ENCODE peak calls at places on chromosomes 12 and 14, in seven cellular contexts. F is left cardiac atrium; P is naive thymus-derived CD4-positive, alpha-beta T cell; O is naive thymus-derived CD8-positive, alpha-beta T cell; C is BE2C; Y is CD4-positive, alpha-beta T cell; J is HS-27A. G is an unnamed sample.
A peak's percentile ranks its signal among the peaks of the same experiment; 100 is the strongest.

GRCh38 chr12:132529899-132530298 is 39.9 kb downstream of the FBRSL1 start:
- DNase-seq in F (no peak), C (no peak), J (no peak), O (no peak), P (no peak), Y (no peak), G (no peak)

GRCh38 chr12:113855998-113856397 is 110.1 kb downstream of the RBM19 start:
- DNase-seq in O (no peak), C (no peak), P (no peak), F (peak; percentile 61), Y (no peak), J (no peak), G (no peak)

GRCh38 chr12:132398386-132398991 is 69.1 kb upstream of the GALNT9 start:
- DNase-seq in Y (no peak), F (no peak), J (no peak), O (no peak), P (no peak), C (no peak), G (no peak)

GRCh38 chr12:2064078-2064507 is 11.3 kb downstream of the CACNA1C start:
- DNase-seq in J (no peak), C (no peak), Y (no peak), F (no peak), O (no peak), P (peak; percentile 26), G (no peak)

GRCh38 chr12:11652351-11653040 is 3.0 kb downstream of the ETV6 start:
- DNase-seq in P (no peak), C (no peak), F (peak; percentile 29), O (no peak), Y (no peak), J (no peak), G (no peak)

GRCh38 chr12:127383281-127383680 is 883.7 kb upstream of the TMEM132C start:
- DNase-seq in F (no peak), P (no peak), J (no peak), C (no peak), O (no peak), Y (no peak), G (no peak)

GRCh38 chr12:87283111-87283510 is 746.1 kb downstream of the C12orf50 start:
- DNase-seq in O (no peak), C (peak; percentile 40), Y (no peak), P (no peak), F (no peak), J (no peak), G (no peak)

GRCh38 chr12:85206543-85206942 is 73.5 kb upstream of the ALX1 start:
- DNase-seq in C (no peak), J (no peak), P (no peak), O (no peak), Y (no peak), F (no peak), G (no peak)

GRCh38 chr14:22692194-22692593 is 48.0 kb upstream of the OR6J1 start:
- DNase-seq in Y (no peak), O (no peak), J (no peak), P (no peak), C (no peak), F (no peak), G (no peak)

GRCh38 chr12:120972870-120973543 is 5.3 kb upstream of the HNF1A start:
- DNase-seq in Y (no peak), P (no peak), O (no peak), F (no peak), J (no peak), C (no peak), G (no peak)

GRCh38 chr12:29519585-29520182 is 22.2 kb upstream of the OVCH1 start:
- DNase-seq in F (peak; percentile 31), O (peak; percentile 8), J (peak; percentile 63), Y (no peak), P (peak; percentile 22), C (peak; percentile 36), G (no peak)

GRCh38 chr12:57242691-57243454 is 8.1 kb downstream of the STAC3 start:
- DNase-seq in J (no peak), P (peak; percentile 49), F (peak; percentile 62), C (peak; percentile 77), Y (peak; percentile 46), O (peak; percentile 47), G (peak; percentile 48)

GRCh38 chr12:24600559-24600958 is 348.3 kb downstream of the BCAT1 start:
- DNase-seq in C (no peak), F (no peak), O (no peak), P (no peak), Y (no peak), J (no peak), G (no peak)

GRCh38 chr14:91274796-91275195 is 30.3 kb upstream of the GPR68 start:
- DNase-seq in O (no peak), Y (no peak), F (peak; percentile 6), J (no peak), C (no peak), P (no peak), G (no peak)

GRCh38 chr12:92261071-92261470 is 115.4 kb upstream of the BTG1 start:
- DNase-seq in J (no peak), O (no peak), Y (no peak), P (no peak), F (no peak), C (no peak), G (no peak)

GRCh38 chr12:132243596-132244289 is 85.6 kb downstream of the GALNT9 start:
- DNase-seq in C (no peak), Y (no peak), J (no peak), F (no peak), P (no peak), O (no peak), G (no peak)

GRCh38 chr14:23430733-23431105 is 4.7 kb downstream of the MYH7 start:
- DNase-seq in O (no peak), P (no peak), C (peak; percentile 33), J (no peak), F (no peak), Y (no peak), G (no peak)

GRCh38 chr14:21107360-21107781 is 6.5 kb downstream of the TMEM253 start:
- DNase-seq in O (no peak), Y (no peak), J (no peak), P (no peak), C (no peak), F (no peak), G (no peak)

GRCh38 chr14:91059576-91060471 is 617 bp downstream of the RPS6KA5 start:
- DNase-seq in O (peak; percentile 59), J (no peak), Y (peak; percentile 61), P (peak; percentile 69), C (peak; percentile 75), F (peak; percentile 42), G (peak; percentile 30)

GRCh38 chr12:52155048-52155868 is 36.6 kb downstream of the KRT80 start:
- DNase-seq in F (no peak), P (peak; percentile 84), Y (peak; percentile 74), J (no peak), O (peak; percentile 31), C (no peak), G (peak; percentile 59)

GRCh38 chr12:57046947-57047890 is 2.7 kb downstream of the MYO1A start:
- DNase-seq in P (peak; percentile 30), C (no peak), J (no peak), F (no peak), O (no peak), Y (no peak), G (no peak)

GRCh38 chr12:15599266-15600037 is 189.7 kb downstream of the EPS8 start:
- DNase-seq in J (peak; percentile 59), P (no peak), F (peak; percentile 39), O (no peak), C (no peak), Y (no peak), G (no peak)

GRCh38 chr12:104356231-104357115 is 52.9 kb downstream of the EID3 start:
- DNase-seq in O (no peak), J (no peak), P (no peak), C (peak; percentile 19), F (no peak), Y (no peak), G (no peak)

GRCh38 chr14:24944800-24945199 is 105.1 kb downstream of the STXBP6 start:
- DNase-seq in C (no peak), Y (no peak), F (no peak), O (no peak), J (no peak), P (no peak), G (no peak)

GRCh38 chr12:50268482-50268881 is 14.8 kb downstream of the LIMA1 start:
- DNase-seq in P (no peak), O (no peak), Y (no peak), F (no peak), C (no peak), J (no peak), G (no peak)

GRCh38 chr12:31035226-31035625 is 38.4 kb upstream of the DDX11 start:
- DNase-seq in O (no peak), F (no peak), J (no peak), P (no peak), Y (no peak), C (no peak), G (no peak)

GRCh38 chr12:40614923-40615322 is 77.3 kb upstream of the CNTN1 start:
- DNase-seq in C (no peak), F (no peak), J (no peak), Y (no peak), O (no peak), P (no peak), G (no peak)

GRCh38 chr12:80040075-80040738 is 59.1 kb upstream of the OTOGL start:
- DNase-seq in P (no peak), J (no peak), Y (no peak), F (no peak), C (no peak), O (no peak), G (no peak)

GRCh38 chr12:95641299-95641947 is 90.1 kb upstream of the USP44 start:
- DNase-seq in Y (no peak), F (no peak), O (no peak), J (no peak), P (no peak), C (peak; percentile 18), G (no peak)